ENCODE peak calls at places on chromosomes 12 and 14, in seven cellular contexts. One of them, this sample, is unnamed.

GRCh38 chr12:97324471-97324870 is 138.1 kb upstream of the RMST start:
- DNase-seq in tibial artery: no peak
- DNase-seq in left ventricle myocardium inferior: no peak
- DNase-seq in brain microvascular endothelial cell: no peak
- DNase-seq in progenitor cell of endocrine pancreas: no peak
- DNase-seq in mucosa of descending colon: no peak
- DNase-seq in AG04450: no peak
- DNase-seq in this sample: no peak

GRCh38 chr12:68001486-68002466 is 12.5 kb downstream of the IFNG-AS1 start:
- DNase-seq in tibial artery: no peak
- DNase-seq in left ventricle myocardium inferior: no peak
- DNase-seq in brain microvascular endothelial cell: no peak
- DNase-seq in progenitor cell of endocrine pancreas: no peak
- DNase-seq in mucosa of descending colon: no peak
- DNase-seq in AG04450: no peak
- DNase-seq in this sample: no peak

GRCh38 chr12:22625671-22626251 is 790 bp downstream of the ETNK1 start:
- DNase-seq in tibial artery: peak
- DNase-seq in left ventricle myocardium inferior: peak
- DNase-seq in brain microvascular endothelial cell: peak
- DNase-seq in progenitor cell of endocrine pancreas: peak
- DNase-seq in mucosa of descending colon: no peak
- DNase-seq in AG04450: no peak
- DNase-seq in this sample: no peak

GRCh38 chr14:68871392-68871791 is 78.5 kb upstream of the ZFP36L1 start:
- DNase-seq in tibial artery: no peak
- DNase-seq in left ventricle myocardium inferior: no peak
- DNase-seq in brain microvascular endothelial cell: no peak
- DNase-seq in progenitor cell of endocrine pancreas: no peak
- DNase-seq in mucosa of descending colon: no peak
- DNase-seq in AG04450: no peak
- DNase-seq in this sample: no peak

GRCh38 chr14:60331201-60332045 is 82.4 kb downstream of the PPM1A start:
- DNase-seq in tibial artery: no peak
- DNase-seq in left ventricle myocardium inferior: peak
- DNase-seq in brain microvascular endothelial cell: peak
- DNase-seq in progenitor cell of endocrine pancreas: peak
- DNase-seq in mucosa of descending colon: peak
- DNase-seq in AG04450: no peak
- DNase-seq in this sample: peak

GRCh38 chr12:94718114-94718513 is 67.8 kb upstream of the TMCC3 start:
- DNase-seq in tibial artery: no peak
- DNase-seq in left ventricle myocardium inferior: no peak
- DNase-seq in brain microvascular endothelial cell: no peak
- DNase-seq in progenitor cell of endocrine pancreas: no peak
- DNase-seq in mucosa of descending colon: no peak
- DNase-seq in AG04450: no peak
- DNase-seq in this sample: no peak

GRCh38 chr14:87934185-87934584 is 58.8 kb downstream of the GALC start:
- DNase-seq in tibial artery: no peak
- DNase-seq in left ventricle myocardium inferior: no peak
- DNase-seq in brain microvascular endothelial cell: no peak
- DNase-seq in progenitor cell of endocrine pancreas: no peak
- DNase-seq in mucosa of descending colon: no peak
- DNase-seq in AG04450: no peak
- DNase-seq in this sample: no peak

GRCh38 chr12:31702047-31702446 is 26.8 kb downstream of the AMN1 start:
- DNase-seq in tibial artery: no peak
- DNase-seq in left ventricle myocardium inferior: no peak
- DNase-seq in brain microvascular endothelial cell: no peak
- DNase-seq in progenitor cell of endocrine pancreas: no peak
- DNase-seq in mucosa of descending colon: no peak
- DNase-seq in AG04450: no peak
- DNase-seq in this sample: no peak

GRCh38 chr14:75476274-75476995 is 45.8 kb upstream of the BATF start:
- DNase-seq in tibial artery: peak
- DNase-seq in left ventricle myocardium inferior: no peak
- DNase-seq in brain microvascular endothelial cell: no peak
- DNase-seq in progenitor cell of endocrine pancreas: no peak
- DNase-seq in mucosa of descending colon: no peak
- DNase-seq in AG04450: no peak
- DNase-seq in this sample: no peak

GRCh38 chr14:88541324-88541723 is 13.5 kb downstream of the PTPN21 start:
- DNase-seq in tibial artery: no peak
- DNase-seq in left ventricle myocardium inferior: no peak
- DNase-seq in brain microvascular endothelial cell: no peak
- DNase-seq in progenitor cell of endocrine pancreas: no peak
- DNase-seq in mucosa of descending colon: no peak
- DNase-seq in AG04450: no peak
- DNase-seq in this sample: no peak

GRCh38 chr12:65962921-65963883 is 138.9 kb downstream of the HMGA2 start:
- DNase-seq in tibial artery: no peak
- DNase-seq in left ventricle myocardium inferior: no peak
- DNase-seq in brain microvascular endothelial cell: no peak
- DNase-seq in progenitor cell of endocrine pancreas: no peak
- DNase-seq in mucosa of descending colon: no peak
- DNase-seq in AG04450: no peak
- DNase-seq in this sample: no peak

GRCh38 chr14:102924632-102925588 is 2.4 kb downstream of the AMN start:
- DNase-seq in tibial artery: no peak
- DNase-seq in left ventricle myocardium inferior: no peak
- DNase-seq in brain microvascular endothelial cell: no peak
- DNase-seq in progenitor cell of endocrine pancreas: no peak
- DNase-seq in mucosa of descending colon: peak
- DNase-seq in AG04450: no peak
- DNase-seq in this sample: no peak

GRCh38 chr12:28290262-28290661 is 100.0 kb downstream of the CCDC91 start:
- DNase-seq in tibial artery: no peak
- DNase-seq in left ventricle myocardium inferior: no peak
- DNase-seq in brain microvascular endothelial cell: no peak
- DNase-seq in progenitor cell of endocrine pancreas: no peak
- DNase-seq in mucosa of descending colon: no peak
- DNase-seq in AG04450: no peak
- DNase-seq in this sample: no peak

GRCh38 chr12:54032627-54033100 is at the start of gene HOXC5:
- DNase-seq in tibial artery: peak
- DNase-seq in left ventricle myocardium inferior: peak
- DNase-seq in brain microvascular endothelial cell: peak
- DNase-seq in progenitor cell of endocrine pancreas: peak
- DNase-seq in mucosa of descending colon: peak
- DNase-seq in AG04450: no peak
- DNase-seq in this sample: no peak

GRCh38 chr12:51533799-51534198 is 57.2 kb upstream of the SCN8A start:
- DNase-seq in tibial artery: no peak
- DNase-seq in left ventricle myocardium inferior: no peak
- DNase-seq in brain microvascular endothelial cell: no peak
- DNase-seq in progenitor cell of endocrine pancreas: no peak
- DNase-seq in mucosa of descending colon: no peak
- DNase-seq in AG04450: no peak
- DNase-seq in this sample: no peak

GRCh38 chr12:716506-716905 is 35.9 kb upstream of the WNK1 start:
- DNase-seq in tibial artery: no peak
- DNase-seq in left ventricle myocardium inferior: peak
- DNase-seq in brain microvascular endothelial cell: no peak
- DNase-seq in progenitor cell of endocrine pancreas: no peak
- DNase-seq in mucosa of descending colon: no peak
- DNase-seq in AG04450: no peak
- DNase-seq in this sample: no peak

GRCh38 chr14:103734081-103734888 is 18.7 kb downstream of the ZFYVE21 start:
- DNase-seq in tibial artery: peak
- DNase-seq in left ventricle myocardium inferior: no peak
- DNase-seq in brain microvascular endothelial cell: no peak
- DNase-seq in progenitor cell of endocrine pancreas: no peak
- DNase-seq in mucosa of descending colon: no peak
- DNase-seq in AG04450: no peak
- DNase-seq in this sample: no peak

GRCh38 chr12:78584695-78585094 is 279.9 kb upstream of the SYT1 start:
- DNase-seq in tibial artery: no peak
- DNase-seq in left ventricle myocardium inferior: no peak
- DNase-seq in brain microvascular endothelial cell: no peak
- DNase-seq in progenitor cell of endocrine pancreas: no peak
- DNase-seq in mucosa of descending colon: no peak
- DNase-seq in AG04450: no peak
- DNase-seq in this sample: no peak

GRCh38 chr14:71474866-71475265 is 457.4 kb upstream of the RGS6 start:
- DNase-seq in tibial artery: no peak
- DNase-seq in left ventricle myocardium inferior: no peak
- DNase-seq in brain microvascular endothelial cell: no peak
- DNase-seq in progenitor cell of endocrine pancreas: no peak
- DNase-seq in mucosa of descending colon: no peak
- DNase-seq in AG04450: no peak
- DNase-seq in this sample: no peak

GRCh38 chr14:35783699-35784098 is 25.4 kb downstream of the RALGAPA1 start:
- DNase-seq in tibial artery: no peak
- DNase-seq in left ventricle myocardium inferior: no peak
- DNase-seq in brain microvascular endothelial cell: no peak
- DNase-seq in progenitor cell of endocrine pancreas: no peak
- DNase-seq in mucosa of descending colon: no peak
- DNase-seq in AG04450: no peak
- DNase-seq in this sample: no peak

GRCh38 chr12:58341791-58342190 is 400.4 kb downstream of the ATP23 start:
- DNase-seq in tibial artery: no peak
- DNase-seq in left ventricle myocardium inferior: no peak
- DNase-seq in brain microvascular endothelial cell: no peak
- DNase-seq in progenitor cell of endocrine pancreas: no peak
- DNase-seq in mucosa of descending colon: no peak
- DNase-seq in AG04450: peak
- DNase-seq in this sample: no peak

GRCh38 chr14:104803916-104804371 is 3.0 kb downstream of the ZBTB42 start:
- DNase-seq in tibial artery: no peak
- DNase-seq in left ventricle myocardium inferior: no peak
- DNase-seq in brain microvascular endothelial cell: no peak
- DNase-seq in progenitor cell of endocrine pancreas: no peak
- DNase-seq in mucosa of descending colon: no peak
- DNase-seq in AG04450: no peak
- DNase-seq in this sample: no peak

GRCh38 chr12:57456145-57456700 is 1.1 kb downstream of the INHBE start:
- DNase-seq in tibial artery: no peak
- DNase-seq in left ventricle myocardium inferior: no peak
- DNase-seq in brain microvascular endothelial cell: no peak
- DNase-seq in progenitor cell of endocrine pancreas: peak
- DNase-seq in mucosa of descending colon: no peak
- DNase-seq in AG04450: no peak
- DNase-seq in this sample: no peak

GRCh38 chr14:92340938-92341337 is 18.0 kb downstream of the SLC24A4 start:
- DNase-seq in tibial artery: no peak
- DNase-seq in left ventricle myocardium inferior: no peak
- DNase-seq in brain microvascular endothelial cell: no peak
- DNase-seq in progenitor cell of endocrine pancreas: no peak
- DNase-seq in mucosa of descending colon: no peak
- DNase-seq in AG04450: no peak
- DNase-seq in this sample: no peak
- TF ChIP-seq CTCF in tibial artery: no peak
- TF ChIP-seq CTCF in left ventricle myocardium inferior: no peak
- TF ChIP-seq CTCF in brain microvascular endothelial cell: no peak
- TF ChIP-seq CTCF in progenitor cell of endocrine pancreas: no peak
- TF ChIP-seq CTCF in mucosa of descending colon: no peak
- TF ChIP-seq CTCF in AG04450: no peak
- TF ChIP-seq CTCF in this sample: no peak

DNA sequence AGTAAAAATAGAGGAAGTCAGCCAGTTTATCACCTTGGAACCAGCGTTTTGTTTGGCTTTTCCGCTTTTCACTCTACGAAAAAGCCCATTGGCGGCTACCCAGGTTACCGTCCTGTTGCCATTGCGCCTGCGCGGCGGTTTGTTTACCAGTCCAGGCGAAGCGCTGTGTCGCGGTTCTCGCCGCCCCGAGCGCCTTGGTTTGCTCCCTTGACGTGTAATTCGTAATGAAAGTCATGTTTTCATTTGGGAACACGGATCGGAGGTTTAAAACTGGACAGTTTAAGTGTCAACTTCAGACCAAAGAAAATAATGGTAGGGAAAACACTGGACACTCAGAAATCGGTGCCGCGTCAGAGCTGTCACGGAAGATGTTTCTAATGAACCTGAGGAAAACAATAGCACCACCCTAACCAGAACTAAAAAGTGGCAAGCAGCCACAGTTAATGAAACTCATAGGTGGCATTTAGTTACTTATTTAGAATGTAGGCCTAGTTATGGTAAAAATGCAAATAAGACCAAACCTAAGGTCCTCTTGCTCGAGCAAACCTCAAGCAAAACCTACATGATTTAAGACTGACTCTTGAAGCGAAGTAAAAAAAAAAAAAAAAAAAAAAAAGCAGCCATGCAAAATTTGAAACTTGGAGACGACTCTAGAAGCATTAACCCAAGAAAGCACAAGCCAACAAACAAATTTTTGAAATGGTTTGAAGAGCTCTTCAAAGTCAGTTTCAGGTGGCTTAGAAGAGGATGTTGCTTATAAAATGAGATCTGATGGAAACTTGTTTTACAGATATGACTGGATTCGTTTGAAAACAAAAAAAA is 790 bp upstream of the GPR19 start:
- DNase-seq in tibial artery: peak
- DNase-seq in left ventricle myocardium inferior: peak
- DNase-seq in brain microvascular endothelial cell: peak
- DNase-seq in progenitor cell of endocrine pancreas: peak
- DNase-seq in mucosa of descending colon: peak
- DNase-seq in AG04450: peak
- DNase-seq in this sample: peak
- TF ChIP-seq CTCF in tibial artery: peak
- TF ChIP-seq CTCF in left ventricle myocardium inferior: no peak
- TF ChIP-seq CTCF in brain microvascular endothelial cell: no peak
- TF ChIP-seq CTCF in progenitor cell of endocrine pancreas: no peak
- TF ChIP-seq CTCF in mucosa of descending colon: no peak
- TF ChIP-seq CTCF in AG04450: peak
- TF ChIP-seq CTCF in this sample: no peak

GRCh38 chr12:118055144-118055557 is 5.8 kb downstream of the WSB2 start:
- DNase-seq in tibial artery: no peak
- DNase-seq in left ventricle myocardium inferior: no peak
- DNase-seq in brain microvascular endothelial cell: no peak
- DNase-seq in progenitor cell of endocrine pancreas: no peak
- DNase-seq in mucosa of descending colon: no peak
- DNase-seq in AG04450: no peak
- DNase-seq in this sample: no peak
- TF ChIP-seq CTCF in tibial artery: peak
- TF ChIP-seq CTCF in left ventricle myocardium inferior: peak
- TF ChIP-seq CTCF in brain microvascular endothelial cell: peak
- TF ChIP-seq CTCF in progenitor cell of endocrine pancreas: peak
- TF ChIP-seq CTCF in mucosa of descending colon: peak
- TF ChIP-seq CTCF in AG04450: peak
- TF ChIP-seq CTCF in this sample: no peak

GRCh38 chr14:79011091-79011919 is 841.1 kb downstream of the NRXN3 start:
- DNase-seq in tibial artery: no peak
- DNase-seq in left ventricle myocardium inferior: no peak
- DNase-seq in brain microvascular endothelial cell: peak
- DNase-seq in progenitor cell of endocrine pancreas: no peak
- DNase-seq in mucosa of descending colon: no peak
- DNase-seq in AG04450: peak
- DNase-seq in this sample: no peak
- TF ChIP-seq CTCF in tibial artery: peak
- TF ChIP-seq CTCF in left ventricle myocardium inferior: peak
- TF ChIP-seq CTCF in brain microvascular endothelial cell: peak
- TF ChIP-seq CTCF in progenitor cell of endocrine pancreas: peak
- TF ChIP-seq CTCF in mucosa of descending colon: no peak
- TF ChIP-seq CTCF in AG04450: peak
- TF ChIP-seq CTCF in this sample: peak

GRCh38 chr14:81302613-81303012 is 81.9 kb upstream of the GTF2A1 start:
- DNase-seq in tibial artery: no peak
- DNase-seq in left ventricle myocardium inferior: no peak
- DNase-seq in brain microvascular endothelial cell: no peak
- DNase-seq in progenitor cell of endocrine pancreas: no peak
- DNase-seq in mucosa of descending colon: no peak
- DNase-seq in AG04450: no peak
- DNase-seq in this sample: no peak
- TF ChIP-seq CTCF in tibial artery: no peak
- TF ChIP-seq CTCF in left ventricle myocardium inferior: no peak
- TF ChIP-seq CTCF in brain microvascular endothelial cell: no peak
- TF ChIP-seq CTCF in progenitor cell of endocrine pancreas: peak
- TF ChIP-seq CTCF in mucosa of descending colon: no peak
- TF ChIP-seq CTCF in AG04450: no peak
- TF ChIP-seq CTCF in this sample: peak